ENCODE peak calls at places on chromosomes 2 and 18, in five cellular contexts. R is PC-3, X is neural progenitor cell, V is fibroblast of lung, I is mammary epithelial cell. D is an unnamed sample.

GRCh38 chr2:196239622-196240587 is 68.5 kb upstream of the STK17B start:
- DNase-seq in R (peak; percentile 97), X (no peak), V (peak; percentile 64), I (peak; percentile 92), D (peak; percentile 92)

GRCh38 chr18:13225261-13225660 is 6.7 kb downstream of the LDLRAD4 start:
- DNase-seq in R (no peak), X (no peak), V (no peak), I (no peak), D (no peak)

GRCh38 chr2:211085056-211085680 is 528.8 kb downstream of the CPS1 start:
- DNase-seq in R (peak; percentile 81), X (peak; percentile 57), V (peak; percentile 27), I (peak; percentile 32), D (peak; percentile 7)

GRCh38 chr2:66432801-66433694 is 1.9 kb upstream of the MEIS1 start:
- DNase-seq in R (peak; percentile 88), X (peak; percentile 96), V (peak; percentile 98), I (peak; percentile 93), D (no peak)

GRCh38 chr2:25324905-25325592 is 16.7 kb downstream of the DNMT3A start:
- DNase-seq in R (no peak), X (no peak), V (peak; percentile 50), I (no peak), D (no peak)

GRCh38 chr2:54503192-54503591 is 47.1 kb downstream of the SPTBN1 start:
- DNase-seq in R (peak; percentile 39), X (peak; percentile 80), V (peak; percentile 33), I (no peak), D (peak; percentile 67)

GRCh38 chr2:232927041-232927792 is 57.2 kb downstream of the SNORC start:
- DNase-seq in R (peak; percentile 57), X (peak; percentile 45), V (no peak), I (peak; percentile 25), D (no peak)

GRCh38 chr2:53188846-53189245 is 578.8 kb upstream of the CHAC2 start:
- DNase-seq in R (no peak), X (no peak), V (peak; percentile 58), I (no peak), D (no peak)

GRCh38 chr2:12665334-12665733 is 51.4 kb upstream of the TRIB2 start:
- DNase-seq in R (no peak), X (no peak), V (no peak), I (no peak), D (no peak)

GRCh38 chr2:206721216-206721920 is 3.2 kb upstream of the DYTN start:
- DNase-seq in R (no peak), X (no peak), V (no peak), I (peak; percentile 2), D (no peak)

GRCh38 chr2:167689444-167689843 is 558.0 kb downstream of the STK39 start:
- DNase-seq in R (peak; percentile 28), X (peak; percentile 63), V (no peak), I (no peak), D (no peak)

GRCh38 chr18:297936-298335 is 30.1 kb upstream of the THOC1 start:
- DNase-seq in R (no peak), X (no peak), V (no peak), I (no peak), D (no peak)

GRCh38 chr2:207674266-207674774 is 37.1 kb upstream of the CCNYL1 start:
- DNase-seq in R (no peak), X (no peak), V (no peak), I (no peak), D (no peak)

GRCh38 chr2:229884775-229885699 is 36.8 kb downstream of the TRIP12 start:
- DNase-seq in R (no peak), X (no peak), V (no peak), I (no peak), D (no peak)

GRCh38 chr2:109663721-109664120 is 49.6 kb downstream of the SOWAHC start:
- DNase-seq in R (peak; percentile 46), X (no peak), V (peak; percentile 79), I (peak; percentile 90), D (no peak)

GRCh38 chr18:26017929-26018328 is 72.5 kb downstream of the SS18 start:
- DNase-seq in R (no peak), X (no peak), V (peak; percentile 21), I (no peak), D (no peak)

GRCh38 chr2:171225302-171225980 is 64.7 kb upstream of the TLK1 start:
- DNase-seq in R (peak; percentile 93), X (no peak), V (peak; percentile 79), I (peak; percentile 91), D (no peak)

GRCh38 chr2:161427413-161428239 is 11.5 kb downstream of the TBR1 start:
- DNase-seq in R (no peak), X (peak; percentile 44), V (peak; percentile 20), I (no peak), D (no peak)
- TF ChIP-seq EZH2 in R (no peak), X (peak; percentile 97), V (peak; percentile 91), I (no peak), D (no peak)

GRCh38 chr2:200403794-200404193 is 97.3 kb downstream of the SPATS2L start:
- DNase-seq in R (no peak), X (no peak), V (no peak), I (no peak), D (no peak)

GRCh38 chr2:200397785-200398184 is 91.3 kb downstream of the SPATS2L start:
- DNase-seq in R (peak; percentile 83), X (peak; percentile 43), V (peak; percentile 43), I (peak; percentile 23), D (no peak)

GRCh38 chr2:200396726-200397348 is 90.3 kb downstream of the SPATS2L start:
- DNase-seq in R (peak; percentile 45), X (no peak), V (peak; percentile 69), I (peak; percentile 30), D (no peak)

GRCh38 chr2:200399636-200400035 is 93.1 kb downstream of the SPATS2L start:
- DNase-seq in R (no peak), X (no peak), V (no peak), I (no peak), D (no peak)

GRCh38 chr2:200399046-200399445 is 92.6 kb downstream of the SPATS2L start:
- DNase-seq in R (peak; percentile 74), X (no peak), V (no peak), I (peak; percentile 63), D (no peak)
- H3K79me2 ChIP-seq in R (peaks cover 76% of the 10 kb centered on the region), X (no peaks in the 10 kb centered on the region), V (peaks cover 30% of the 10 kb centered on the region), I (peaks cover 68% of the 10 kb centered on the region), D (no peaks in the 10 kb centered on the region)

DNA sequence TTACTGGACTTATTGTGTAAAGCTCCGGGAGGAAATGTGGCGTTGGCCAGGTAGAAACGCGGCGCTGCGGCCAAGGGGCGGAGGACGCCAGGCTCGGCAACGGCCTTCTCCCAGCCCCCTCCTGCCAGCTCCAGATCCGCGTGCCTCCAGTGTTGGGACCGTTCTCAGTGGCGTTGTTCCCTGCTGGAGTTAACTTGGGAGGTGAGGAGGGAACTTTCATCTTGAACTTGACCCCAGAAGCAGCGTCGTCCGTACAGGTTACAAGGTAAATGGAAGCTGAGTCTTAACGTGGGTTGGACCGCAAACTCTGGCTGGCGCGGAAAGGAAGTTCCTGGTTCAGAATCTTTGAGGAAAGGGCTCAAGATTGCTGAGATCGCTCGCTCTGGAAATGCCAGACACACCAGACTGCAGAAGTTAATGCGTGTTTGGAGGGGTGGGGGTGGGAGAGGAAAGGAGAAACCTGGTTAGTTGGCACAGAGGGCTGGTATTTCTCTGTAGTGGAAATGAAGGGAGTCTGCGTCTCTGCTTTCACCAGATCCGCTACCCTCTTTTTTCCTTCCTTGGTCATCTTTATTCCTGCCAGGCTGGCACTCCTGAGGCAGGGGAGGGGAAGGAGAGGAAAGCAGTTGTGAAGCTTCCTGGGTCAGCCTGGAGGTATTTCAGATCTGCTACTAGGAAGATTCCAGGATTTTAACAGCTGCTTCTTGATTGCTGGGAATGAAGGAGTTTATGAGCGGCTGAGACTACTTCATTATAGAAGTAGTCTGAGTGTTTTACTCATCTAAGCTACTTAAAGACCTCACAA is 1.5 kb downstream of the TANC1 start:
- DNase-seq in R (peak; percentile 48), X (peak; percentile 41), V (peak; percentile 29), I (peak; percentile 46), D (peak; percentile 10)
- TF ChIP-seq EZH2 in R (no peak), X (peak; percentile 42), V (no peak), I (no peak), D (no peak)

GRCh38 chr2:127508025-127508620 is 18.2 kb downstream of the IWS1 start:
- DNase-seq in R (no peak), X (no peak), V (peak; percentile 50), I (no peak), D (no peak)

GRCh38 chr2:127511090-127511489 is 15.2 kb downstream of the IWS1 start:
- DNase-seq in R (no peak), X (no peak), V (no peak), I (no peak), D (no peak)

GRCh38 chr2:127510073-127510472 is 16.2 kb downstream of the IWS1 start:
- DNase-seq in R (peak; percentile 37), X (no peak), V (peak; percentile 11), I (no peak), D (no peak)

GRCh38 chr2:127506502-127506901 is 19.8 kb downstream of the IWS1 start:
- DNase-seq in R (no peak), X (no peak), V (no peak), I (peak; percentile 19), D (no peak)

DNA sequence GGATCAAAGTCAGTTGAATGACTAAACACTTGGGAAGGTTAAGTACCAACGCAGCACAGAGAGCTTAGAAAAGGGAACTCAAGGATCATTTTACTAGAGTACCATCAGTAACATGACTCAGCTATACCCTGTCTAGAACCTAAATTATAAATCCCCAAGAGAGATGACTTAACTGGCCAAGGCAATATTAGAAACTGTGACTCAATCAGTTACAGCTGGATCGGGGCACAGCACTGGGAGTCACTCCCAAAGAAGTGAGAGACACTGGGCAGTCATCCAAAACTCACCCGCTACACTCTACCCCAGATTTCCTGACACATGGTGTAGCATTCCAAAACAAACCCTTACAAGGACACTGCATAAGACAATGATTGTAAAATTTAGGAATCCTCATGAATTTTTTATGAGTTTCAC is 17.7 kb downstream of the IWS1 start:
- DNase-seq in R (peak; percentile 99), X (no peak), V (peak; percentile 100), I (peak; percentile 99), D (no peak)
- H3K79me2 ChIP-seq in R (peaks cover 96% of the 10 kb centered on the region), X (peaks cover 82% of the 10 kb centered on the region), V (peaks cover 62% of the 10 kb centered on the region), I (peaks cover 93% of the 10 kb centered on the region), D (peaks cover 96% of the 10 kb centered on the region)

GRCh38 chr2:240358080-240358479 is 77.4 kb upstream of the GPC1 start:
- DNase-seq in R (no peak), X (no peak), V (no peak), I (no peak), D (no peak)

GRCh38 chr2:240356700-240357640 is 78.5 kb upstream of the GPC1 start:
- DNase-seq in R (no peak), X (no peak), V (no peak), I (no peak), D (no peak)

GRCh38 chr2:240358821-240359342 is 76.6 kb upstream of the GPC1 start:
- DNase-seq in R (no peak), X (no peak), V (no peak), I (no peak), D (no peak)

GRCh38 chr2:240355962-240356361 is 79.5 kb upstream of the GPC1 start:
- DNase-seq in R (no peak), X (no peak), V (no peak), I (no peak), D (no peak)

DNA sequence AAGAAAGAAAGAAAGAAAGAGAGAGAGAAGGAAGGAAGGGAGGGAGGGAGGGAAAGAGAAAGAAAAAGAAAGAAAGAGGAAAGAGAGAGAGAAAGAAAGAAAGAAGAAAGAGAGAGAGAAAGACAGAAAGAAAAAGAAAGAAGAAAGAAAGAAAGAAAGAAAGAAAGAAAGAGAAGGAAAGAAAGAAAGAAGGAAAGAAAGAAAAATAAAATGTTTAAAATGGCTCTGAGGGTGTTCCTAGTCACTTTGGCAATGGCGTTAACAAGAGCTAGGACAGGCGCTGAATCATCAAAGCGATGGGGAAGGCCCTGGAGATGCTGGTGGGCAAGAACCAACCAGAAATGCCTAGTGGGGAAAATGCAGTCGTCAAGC is 77.8 kb upstream of the GPC1 start:
- DNase-seq in R (no peak), X (no peak), V (no peak), I (no peak), D (no peak)
- TF ChIP-seq EZH2 in R (no peak), X (no peak), V (no peak), I (no peak), D (no peak)